ENCODE peak calls at places on chromosomes 11 and 22, in four cellular contexts. Z, R, K and N are unnamed samples.

GRCh38 chr11:27619039-27619438 is 81.2 kb downstream of the BDNF start:
- DNase-seq in Z (peak; percentile 5), R (no peak), K (no peak), N (no peak)

GRCh38 chr11:48116843-48117242 is 99.8 kb upstream of the OR4B1 start:
- DNase-seq in Z (no peak), R (no peak), K (peak; percentile 37), N (no peak)

GRCh38 chr11:109606256-109606655 is 184.3 kb downstream of the C11orf87 start:
- DNase-seq in Z (no peak), R (no peak), K (no peak), N (no peak)

GRCh38 chr22:50040717-50041116 is 17.4 kb downstream of the TTLL8 start:
- DNase-seq in Z (no peak), R (no peak), K (no peak), N (no peak)

GRCh38 chr11:72580648-72580950 is 93.6 kb downstream of the PDE2A start:
- DNase-seq in Z (no peak), R (no peak), K (no peak), N (no peak)

GRCh38 chr22:30823015-30823370 is 128.3 kb downstream of the OSBP2 start:
- DNase-seq in Z (no peak), R (no peak), K (peak; percentile 66), N (no peak)

GRCh38 chr11:102320679-102321078 is 3.4 kb downstream of the BIRC3 start:
- DNase-seq in Z (no peak), R (no peak), K (no peak), N (no peak)

GRCh38 chr22:49620666-49621065 is 207.0 kb downstream of the BRD1 start:
- DNase-seq in Z (no peak), R (no peak), K (no peak), N (no peak)

GRCh38 chr22:48827228-48827810 is 1000.4 kb downstream of the BRD1 start:
- DNase-seq in Z (peak; percentile 47), R (no peak), K (no peak), N (no peak)

GRCh38 chr11:59097113-59097708 is 9.8 kb upstream of the FAM111B start:
- DNase-seq in Z (peak; percentile 42), R (peak; percentile 77), K (peak; percentile 56), N (peak; percentile 16)

GRCh38 chr11:62774407-62774806 is 3.2 kb downstream of the TAF6L start:
- DNase-seq in Z (no peak), R (no peak), K (no peak), N (no peak)

GRCh38 chr11:61054513-61054912 is 47.8 kb upstream of the CD5 start:
- DNase-seq in Z (no peak), R (no peak), K (no peak), N (no peak)

GRCh38 chr11:20258496-20258895 is 98.2 kb upstream of the DBX1 start:
- DNase-seq in Z (no peak), R (no peak), K (no peak), N (no peak)

GRCh38 chr11:133326332-133326731 is 206.0 kb downstream of the OPCML start:
- DNase-seq in Z (no peak), R (no peak), K (no peak), N (no peak)

GRCh38 chr11:42296910-42297309 is 837.5 kb upstream of the LRRC4C start:
- DNase-seq in Z (no peak), R (no peak), K (no peak), N (no peak)

GRCh38 chr11:6209801-6210200 is 4.4 kb downstream of the C11orf42 start:
- DNase-seq in Z (no peak), R (no peak), K (no peak), N (no peak)

GRCh38 chr11:115613986-115614625 is 109.9 kb upstream of the CADM1 start:
- DNase-seq in Z (peak; percentile 87), R (no peak), K (no peak), N (no peak)

GRCh38 chr11:70729949-70730348 is 331.6 kb downstream of the CTTN start:
- DNase-seq in Z (no peak), R (no peak), K (no peak), N (no peak)

GRCh38 chr11:73295259-73295995 is 12.6 kb upstream of the ARHGEF17 start:
- DNase-seq in Z (peak; percentile 66), R (peak; percentile 78), K (peak; percentile 88), N (no peak)

GRCh38 chr11:96015911-96016565 is 92.1 kb upstream of the MTMR2 start:
- DNase-seq in Z (no peak), R (no peak), K (no peak), N (no peak)

GRCh38 chr22:36014539-36015072 is 14.0 kb downstream of the RBFOX2 start:
- DNase-seq in Z (no peak), R (no peak), K (no peak), N (no peak)

GRCh38 chr11:77067776-77068460 is 1.1 kb downstream of the CAPN5 start:
- DNase-seq in Z (no peak), R (peak; percentile 53), K (no peak), N (no peak)

GRCh38 chr11:1826552-1827094 is 8.2 kb upstream of the SYT8 start:
- DNase-seq in Z (peak; percentile 88), R (peak; percentile 74), K (no peak), N (peak; percentile 64)

GRCh38 chr11:9074338-9075029 is 16.9 kb downstream of the SCUBE2 start:
- DNase-seq in Z (no peak), R (no peak), K (no peak), N (no peak)

GRCh38 chr22:26587991-26588613 is 1.8 kb downstream of the TPST2 start:
- DNase-seq in Z (peak; percentile 41), R (no peak), K (no peak), N (no peak)
- H3K4me3 ChIP-seq in Z (no peak overlapping the region), R (no peak overlapping the region), K (no peak overlapping the region), N (no peak overlapping the region)

GRCh38 chr11:10898003-10898762 is 40.3 kb upstream of the ZBED5 start:
- DNase-seq in Z (no peak), R (no peak), K (no peak), N (no peak)

GRCh38 chr11:10897150-10897549 is 39.3 kb upstream of the ZBED5 start:
- DNase-seq in Z (no peak), R (no peak), K (no peak), N (no peak)

GRCh38 chr11:10898763-10899541 is 41.1 kb upstream of the ZBED5 start:
- DNase-seq in Z (no peak), R (no peak), K (no peak), N (no peak)

GRCh38 chr11:10900686-10901415 is 43.0 kb upstream of the ZBED5 start:
- DNase-seq in Z (peak; percentile 52), R (no peak), K (no peak), N (peak; percentile 73)

DNA sequence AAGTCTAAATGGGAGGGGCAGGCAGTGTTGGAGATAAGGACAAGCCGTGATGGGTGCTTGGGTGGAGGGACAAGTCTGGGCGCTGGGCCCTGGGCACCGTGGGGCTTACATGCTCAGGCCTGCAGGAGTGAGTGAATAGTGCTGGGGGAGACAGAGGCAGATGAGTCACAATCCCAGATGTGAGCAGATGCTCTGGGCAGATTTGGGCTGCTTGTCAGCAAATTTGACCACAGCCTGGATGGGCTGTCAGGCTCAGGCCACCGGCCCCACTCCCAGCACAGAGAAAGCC is 41.6 kb upstream of the ZBED5 start:
- DNase-seq in Z (no peak), R (peak; percentile 56), K (no peak), N (no peak)
- H3K4me3 ChIP-seq in Z (no peak overlapping the region), R (no peak overlapping the region), K (no peak overlapping the region), N (no peak overlapping the region)

DNA sequence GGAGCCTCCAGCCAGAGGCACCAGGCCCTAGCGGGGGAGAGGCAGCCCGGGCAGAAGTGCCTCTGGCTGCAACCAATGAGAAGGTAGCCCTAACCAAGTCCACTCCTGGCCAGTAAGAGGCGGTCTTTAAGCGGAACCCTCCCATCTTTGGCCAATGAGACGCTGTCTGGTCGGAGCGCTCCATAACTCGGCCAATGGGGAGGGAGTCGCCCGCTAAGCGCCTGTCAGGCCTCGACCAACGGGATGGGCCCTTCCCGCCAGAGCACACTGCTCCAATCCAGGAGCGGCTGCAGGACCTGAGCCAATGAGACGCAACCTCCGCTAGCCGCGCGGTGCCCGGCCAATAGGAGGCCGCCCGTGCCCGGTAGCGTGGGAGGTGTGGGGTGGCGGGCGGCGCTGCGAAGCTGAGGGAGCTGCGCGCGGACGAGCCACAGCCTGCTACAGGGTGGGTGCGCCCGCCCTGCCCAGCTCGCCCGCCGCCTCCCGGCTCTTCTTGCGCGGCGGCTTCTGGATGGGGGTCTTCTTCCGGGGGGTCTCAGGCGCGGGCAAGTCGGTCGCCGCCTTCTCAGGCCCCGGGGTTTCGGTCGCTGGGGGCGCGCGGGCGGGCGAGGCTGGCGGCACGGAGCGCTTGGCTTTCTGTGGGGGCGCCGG is 12.6 kb downstream of the SCARF2 start:
- DNase-seq in Z (no peak), R (peak; percentile 18), K (peak; percentile 4), N (no peak)
- H3K4me3 ChIP-seq in Z (no peak overlapping the region), R (no peak overlapping the region), K (no peak overlapping the region), N (no peak overlapping the region)

GRCh38 chr22:19579880-19580279 is 55.7 kb upstream of the CLDN5 start:
- DNase-seq in Z (no peak), R (no peak), K (no peak), N (no peak)
- H3K4me3 ChIP-seq in Z (no peak overlapping the region), R (no peak overlapping the region), K (no peak overlapping the region), N (no peak overlapping the region)

DNA sequence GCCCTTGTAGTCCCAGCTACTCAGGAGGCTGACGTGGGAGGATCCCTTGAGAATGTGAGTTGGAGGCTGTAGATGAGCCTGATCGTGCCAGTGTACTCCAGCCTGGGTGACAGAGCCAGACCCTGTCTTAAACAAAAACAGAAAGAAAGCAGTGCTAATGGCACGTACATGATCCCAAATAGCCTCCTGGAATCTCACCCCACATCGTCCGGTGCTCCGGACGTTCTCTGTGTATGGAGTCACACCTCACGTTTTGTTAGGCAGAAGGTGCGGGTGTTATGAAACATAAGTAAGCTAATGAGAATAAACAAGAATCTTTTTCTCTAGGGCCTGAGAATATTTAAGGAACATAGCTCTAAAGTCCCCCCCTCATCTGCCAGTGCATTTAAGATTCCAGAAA is 23.7 kb upstream of the MICAL3 start:
- DNase-seq in Z (no peak), R (no peak), K (no peak), N (no peak)
- H3K4me3 ChIP-seq in Z (no peak overlapping the region), R (no peak overlapping the region), K (no peak overlapping the region), N (peak overlapping the region; percentile 26)